ENCODE peak calls at places on chromosomes 3 and 15, in five cellular contexts. P, V, N, G and H are unnamed samples.

GRCh38 chr3:69032137-69032536 is 18.7 kb upstream of the EOGT start:
- DNase-seq in P (peak; percentile 40), V (no peak), N (no peak), G (no peak), H (no peak)

GRCh38 chr3:114622001-114622400 is 328.2 kb downstream of the TIGIT start:
- DNase-seq in P (no peak), V (no peak), N (no peak), G (no peak), H (no peak)

GRCh38 chr3:8445861-8446260 is 55.8 kb upstream of the LMCD1 start:
- DNase-seq in P (no peak), V (no peak), N (no peak), G (no peak), H (peak; percentile 93)

GRCh38 chr3:193948459-193948858 is 187.5 kb upstream of the HES1 start:
- DNase-seq in P (no peak), V (no peak), N (no peak), G (no peak), H (no peak)

GRCh38 chr3:9914559-9915251 is 2.2 kb upstream of the IL17RC start:
- DNase-seq in P (no peak), V (peak; percentile 51), N (no peak), G (no peak), H (no peak)

GRCh38 chr15:32994810-32995424 is 199.6 kb downstream of the FMN1 start:
- DNase-seq in P (peak; percentile 8), V (no peak), N (peak; percentile 44), G (no peak), H (no peak)

GRCh38 chr3:149340310-149340933 is 7.0 kb upstream of the TM4SF18 start:
- DNase-seq in P (no peak), V (no peak), N (no peak), G (no peak), H (no peak)

GRCh38 chr3:129592362-129593150 is 13.9 kb downstream of the PLXND1 start:
- DNase-seq in P (no peak), V (peak; percentile 91), N (no peak), G (no peak), H (no peak)

GRCh38 chr3:45761831-45762230 is 34.5 kb downstream of the SLC6A20 start:
- DNase-seq in P (no peak), V (no peak), N (no peak), G (no peak), H (no peak)

GRCh38 chr15:63495343-63495742 is 9.1 kb upstream of the USP3 start:
- DNase-seq in P (no peak), V (no peak), N (no peak), G (no peak), H (no peak)

GRCh38 chr3:157129782-157130137 is 30.2 kb downstream of the CCNL1 start:
- DNase-seq in P (no peak), V (peak; percentile 64), N (no peak), G (no peak), H (peak; percentile 80)

GRCh38 chr15:62348528-62349087 is 183.5 kb upstream of the C2CD4B start:
- DNase-seq in P (no peak), V (no peak), N (no peak), G (no peak), H (no peak)

GRCh38 chr15:48784756-48785155 is 26.1 kb downstream of the CEP152 start:
- DNase-seq in P (no peak), V (no peak), N (no peak), G (no peak), H (no peak)

GRCh38 chr3:17775073-17775472 is 32.6 kb upstream of the TBC1D5 start:
- DNase-seq in P (no peak), V (no peak), N (no peak), G (no peak), H (no peak)

GRCh38 chr15:89665449-89666146 is 10.3 kb upstream of the KIF7 start:
- DNase-seq in P (no peak), V (peak; percentile 92), N (peak; percentile 59), G (no peak), H (no peak)

GRCh38 chr3:42690766-42691680 is 5.7 kb downstream of the KLHL40 start:
- DNase-seq in P (no peak), V (no peak), N (no peak), G (no peak), H (no peak)

GRCh38 chr15:44492040-44492439 is 44.9 kb upstream of the EIF3J start:
- DNase-seq in P (no peak), V (no peak), N (no peak), G (no peak), H (no peak)

GRCh38 chr15:99087405-99087943 is 17.4 kb upstream of the SYNM start:
- DNase-seq in P (no peak), V (no peak), N (no peak), G (no peak), H (no peak)

GRCh38 chr3:49663831-49664230 is 10.3 kb upstream of the APEH start:
- DNase-seq in P (no peak), V (no peak), N (no peak), G (no peak), H (no peak)

GRCh38 chr15:58431221-58432149 is at the start of gene LIPC:
- DNase-seq in P (no peak), V (no peak), N (no peak), G (no peak), H (no peak)

GRCh38 chr3:69675773-69676660 is 63.2 kb upstream of the MITF start:
- DNase-seq in P (no peak), V (no peak), N (no peak), G (no peak), H (no peak)

GRCh38 chr15:72902245-72902928 is 118.8 kb upstream of the ADPGK start:
- DNase-seq in P (peak; percentile 23), V (peak; percentile 94), N (no peak), G (no peak), H (no peak)

GRCh38 chr3:5576277-5577011 is 388.9 kb downstream of the EDEM1 start:
- DNase-seq in P (no peak), V (peak; percentile 32), N (no peak), G (no peak), H (no peak)

GRCh38 chr3:169662215-169663070 is 1.1 kb downstream of the MECOM start:
- DNase-seq in P (peak; percentile 56), V (peak; percentile 92), N (peak; percentile 62), G (peak; percentile 45), H (no peak)

GRCh38 chr15:37891754-37892368 is 42.6 kb upstream of the TMCO5A start:
- DNase-seq in P (no peak), V (no peak), N (peak; percentile 26), G (no peak), H (no peak)

GRCh38 chr3:126340081-126340511 is 17.1 kb downstream of the KLF15 start:
- DNase-seq in P (no peak), V (no peak), N (no peak), G (no peak), H (no peak)

GRCh38 chr3:50687127-50687751 is 12.5 kb downstream of the DOCK3 start:
- DNase-seq in P (no peak), V (no peak), N (no peak), G (no peak), H (peak; percentile 27)

GRCh38 chr15:44719293-44719999 is 8.1 kb downstream of the B2M start:
- DNase-seq in P (no peak), V (no peak), N (peak; percentile 95), G (peak; percentile 56), H (no peak)

GRCh38 chr3:17158941-17159682 is 274.4 kb downstream of the PLCL2 start:
- DNase-seq in P (no peak), V (peak; percentile 77), N (no peak), G (no peak), H (no peak)

GRCh38 chr3:140122183-140122582 is 187.2 kb downstream of the CLSTN2 start:
- DNase-seq in P (no peak), V (peak; percentile 55), N (no peak), G (no peak), H (no peak)

GRCh38 chr3:128707935-128708494 is 18.0 kb upstream of the RAB7A start:
- DNase-seq in P (no peak), V (no peak), N (no peak), G (no peak), H (no peak)

GRCh38 chr3:102536479-102536878 is 101.7 kb downstream of the ZPLD1 start:
- DNase-seq in P (peak; percentile 30), V (no peak), N (peak; percentile 35), G (no peak), H (no peak)

GRCh38 chr15:66253643-66254363 is at the start of gene MEGF11:
- DNase-seq in P (peak; percentile 21), V (peak; percentile 53), N (no peak), G (no peak), H (no peak)

GRCh38 chr3:142943349-142943748 is 20.1 kb downstream of the PAQR9 start:
- DNase-seq in P (no peak), V (no peak), N (no peak), G (no peak), H (no peak)

GRCh38 chr3:141045008-141045641 is 6.0 kb upstream of the SPSB4 start:
- DNase-seq in P (no peak), V (no peak), N (peak; percentile 37), G (no peak), H (no peak)

GRCh38 chr3:123421353-123422174 is 27.3 kb downstream of the ADCY5 start:
- DNase-seq in P (no peak), V (peak; percentile 83), N (peak; percentile 5), G (no peak), H (peak; percentile 6)